ENCODE peak calls at places on chromosome 14, in four cellular contexts. One of them, this sample, is unnamed.

GRCh38 chr14:24392327-24393098 is 6.3 kb upstream of the NYNRIN start:
- DNase-seq in mesothelial cell of epicardium: no peak
- DNase-seq in endodermal cell: no peak
- DNase-seq in astrocyte: peak
- DNase-seq in this sample: peak

GRCh38 chr14:39827901-39828655 is 395.8 kb upstream of the FBXO33 start:
- DNase-seq in endodermal cell: no peak
- DNase-seq in mesothelial cell of epicardium: no peak
- DNase-seq in astrocyte: no peak
- DNase-seq in this sample: no peak

GRCh38 chr14:89466460-89466859 is 49.4 kb upstream of the FOXN3 start:
- DNase-seq in astrocyte: no peak
- DNase-seq in endodermal cell: peak
- DNase-seq in mesothelial cell of epicardium: no peak
- DNase-seq in this sample: no peak

GRCh38 chr14:92676031-92676430 is 72.4 kb downstream of the LGMN start:
- DNase-seq in endodermal cell: no peak
- DNase-seq in mesothelial cell of epicardium: no peak
- DNase-seq in astrocyte: no peak
- DNase-seq in this sample: no peak

GRCh38 chr14:97065305-97066067 is 268.3 kb downstream of the VRK1 start:
- DNase-seq in endodermal cell: no peak
- DNase-seq in mesothelial cell of epicardium: no peak
- DNase-seq in astrocyte: no peak
- DNase-seq in this sample: no peak

GRCh38 chr14:60183724-60184596 is 18.8 kb upstream of the DHRS7 start:
- DNase-seq in astrocyte: peak
- DNase-seq in endodermal cell: no peak
- DNase-seq in mesothelial cell of epicardium: no peak
- DNase-seq in this sample: peak

GRCh38 chr14:23145794-23146422 is 26.9 kb upstream of the CEBPE start:
- DNase-seq in endodermal cell: no peak
- DNase-seq in astrocyte: no peak
- DNase-seq in mesothelial cell of epicardium: no peak
- DNase-seq in this sample: no peak

GRCh38 chr14:100065942-100066574 is 836 bp downstream of the EVL start:
- DNase-seq in mesothelial cell of epicardium: no peak
- DNase-seq in astrocyte: no peak
- DNase-seq in endodermal cell: no peak
- DNase-seq in this sample: no peak

GRCh38 chr14:37114039-37114438 is 58.4 kb downstream of the SLC25A21 start:
- DNase-seq in astrocyte: peak
- DNase-seq in mesothelial cell of epicardium: no peak
- DNase-seq in endodermal cell: no peak
- DNase-seq in this sample: no peak

GRCh38 chr14:75711134-75711795 is 50.2 kb downstream of the TTLL5 start:
- DNase-seq in endodermal cell: peak
- DNase-seq in astrocyte: peak
- DNase-seq in mesothelial cell of epicardium: peak
- DNase-seq in this sample: peak

GRCh38 chr14:91293281-91293680 is 48.8 kb upstream of the GPR68 start:
- DNase-seq in mesothelial cell of epicardium: no peak
- DNase-seq in astrocyte: no peak
- DNase-seq in endodermal cell: no peak
- DNase-seq in this sample: no peak

GRCh38 chr14:87386453-87386980 is 606.5 kb downstream of the GALC start:
- DNase-seq in endodermal cell: no peak
- DNase-seq in astrocyte: no peak
- DNase-seq in mesothelial cell of epicardium: no peak
- DNase-seq in this sample: no peak

GRCh38 chr14:104217486-104218360 is 79.3 kb downstream of the KIF26A start:
- DNase-seq in endodermal cell: no peak
- DNase-seq in astrocyte: no peak
- DNase-seq in mesothelial cell of epicardium: no peak
- DNase-seq in this sample: no peak

DNA sequence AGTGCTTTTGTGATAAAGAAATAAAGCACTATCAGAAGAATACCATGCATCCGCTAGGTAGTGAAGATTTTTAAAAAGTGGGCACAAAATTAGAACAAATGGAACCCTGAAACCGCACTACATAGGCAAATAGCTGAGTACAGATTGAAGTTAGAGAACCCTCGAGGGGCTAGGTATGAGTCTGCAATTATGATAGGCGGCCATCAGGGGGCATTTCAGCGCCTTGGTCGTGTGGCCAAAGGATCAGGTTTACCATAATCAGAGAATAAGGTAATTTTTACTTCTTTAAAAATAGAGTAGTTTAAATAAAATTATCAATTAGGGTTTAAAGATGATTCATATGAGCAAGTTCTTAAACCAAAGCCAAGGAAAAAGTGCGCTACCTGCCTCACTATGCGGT is 129.8 kb downstream of the TMX1 start:
- DNase-seq in mesothelial cell of epicardium: no peak
- DNase-seq in endodermal cell: peak
- DNase-seq in astrocyte: no peak
- DNase-seq in this sample: no peak
- TF ChIP-seq CTCF in mesothelial cell of epicardium: no peak
- TF ChIP-seq CTCF in endodermal cell: peak
- TF ChIP-seq CTCF in astrocyte: no peak
- TF ChIP-seq CTCF in this sample: peak

GRCh38 chr14:73785834-73786631 is 65.6 kb upstream of the PTGR2 start:
- DNase-seq in astrocyte: peak
- DNase-seq in mesothelial cell of epicardium: peak
- DNase-seq in endodermal cell: peak
- DNase-seq in this sample: peak
- TF ChIP-seq CTCF in astrocyte: no peak
- TF ChIP-seq CTCF in mesothelial cell of epicardium: no peak
- TF ChIP-seq CTCF in endodermal cell: peak
- TF ChIP-seq CTCF in this sample: peak

GRCh38 chr14:94686511-94687160 is 74.4 kb downstream of the SERPINA3 start:
- DNase-seq in endodermal cell: no peak
- DNase-seq in mesothelial cell of epicardium: no peak
- DNase-seq in astrocyte: no peak
- DNase-seq in this sample: no peak
- TF ChIP-seq CTCF in endodermal cell: no peak
- TF ChIP-seq CTCF in mesothelial cell of epicardium: no peak
- TF ChIP-seq CTCF in astrocyte: no peak
- TF ChIP-seq CTCF in this sample: no peak

GRCh38 chr14:102209224-102209966 is 69.7 kb downstream of the WDR20 start:
- DNase-seq in astrocyte: no peak
- DNase-seq in mesothelial cell of epicardium: no peak
- DNase-seq in endodermal cell: peak
- DNase-seq in this sample: no peak
- TF ChIP-seq CTCF in astrocyte: peak
- TF ChIP-seq CTCF in mesothelial cell of epicardium: no peak
- TF ChIP-seq CTCF in endodermal cell: peak
- TF ChIP-seq CTCF in this sample: peak

GRCh38 chr14:34113051-34113511 is 162.2 kb upstream of the EGLN3 start:
- DNase-seq in astrocyte: peak
- DNase-seq in mesothelial cell of epicardium: peak
- DNase-seq in endodermal cell: no peak
- DNase-seq in this sample: peak

GRCh38 chr14:34110531-34110930 is 159.7 kb upstream of the EGLN3 start:
- DNase-seq in mesothelial cell of epicardium: no peak
- DNase-seq in endodermal cell: no peak
- DNase-seq in astrocyte: peak
- DNase-seq in this sample: no peak

GRCh38 chr14:34111505-34111904 is 160.6 kb upstream of the EGLN3 start:
- DNase-seq in astrocyte: no peak
- DNase-seq in mesothelial cell of epicardium: no peak
- DNase-seq in endodermal cell: no peak
- DNase-seq in this sample: no peak

GRCh38 chr14:34113991-34114390 is 163.1 kb upstream of the EGLN3 start:
- DNase-seq in endodermal cell: no peak
- DNase-seq in astrocyte: no peak
- DNase-seq in mesothelial cell of epicardium: no peak
- DNase-seq in this sample: no peak

GRCh38 chr14:34111933-34112332 is 161.1 kb upstream of the EGLN3 start:
- DNase-seq in endodermal cell: peak
- DNase-seq in astrocyte: no peak
- DNase-seq in mesothelial cell of epicardium: no peak
- DNase-seq in this sample: no peak
- TF ChIP-seq CTCF in endodermal cell: peak
- TF ChIP-seq CTCF in astrocyte: peak
- TF ChIP-seq CTCF in mesothelial cell of epicardium: no peak
- TF ChIP-seq CTCF in this sample: no peak

GRCh38 chr14:67555518-67556090 is 22.5 kb downstream of the PLEKHH1 start:
- DNase-seq in endodermal cell: no peak
- DNase-seq in astrocyte: no peak
- DNase-seq in mesothelial cell of epicardium: no peak
- DNase-seq in this sample: no peak
- TF ChIP-seq CTCF in endodermal cell: no peak
- TF ChIP-seq CTCF in astrocyte: no peak
- TF ChIP-seq CTCF in mesothelial cell of epicardium: no peak
- TF ChIP-seq CTCF in this sample: no peak

DNA sequence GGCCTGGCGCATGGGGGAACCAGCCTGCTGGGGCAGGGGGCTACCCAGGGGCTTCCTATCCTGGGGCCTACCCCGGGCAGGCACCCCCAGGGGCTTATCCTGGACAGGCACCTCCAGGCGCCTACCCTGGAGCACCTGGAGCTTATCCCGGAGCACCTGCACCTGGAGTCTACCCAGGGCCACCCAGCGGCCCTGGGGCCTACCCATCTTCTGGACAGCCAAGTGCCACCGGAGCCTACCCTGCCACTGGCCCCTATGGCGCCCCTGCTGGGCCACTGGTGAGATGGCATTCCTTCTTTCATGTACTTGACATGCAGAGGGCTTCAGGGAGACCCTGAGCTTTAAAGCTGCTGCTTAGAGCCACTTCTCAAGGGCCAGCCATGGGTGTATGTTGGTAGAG is 9.0 kb downstream of the LGALS3 start:
- DNase-seq in endodermal cell: peak
- DNase-seq in astrocyte: no peak
- DNase-seq in mesothelial cell of epicardium: no peak
- DNase-seq in this sample: no peak
- TF ChIP-seq CTCF in endodermal cell: peak
- TF ChIP-seq CTCF in astrocyte: peak
- TF ChIP-seq CTCF in mesothelial cell of epicardium: no peak
- TF ChIP-seq CTCF in this sample: peak